ENCODE peak calls at places on chromosomes 2 and 18, in nine cellular contexts. P, O, G, Y, V, L, Q, K and H are unnamed samples.

GRCh38 chr2:147449323-147450080 is 395.3 kb upstream of the ACVR2A start:
- DNase-seq in Q (no peak), O (peak; percentile 76), G (no peak), P (no peak), V (no peak), L (no peak), Y (no peak), K (no peak), H (no peak)

GRCh38 chr2:66494708-66495107 is 59.8 kb downstream of the MEIS1 start:
- DNase-seq in L (peak; percentile 91), P (no peak), O (no peak), Y (peak; percentile 49), V (peak; percentile 92), K (no peak), Q (peak; percentile 77), G (no peak), H (peak; percentile 59)

GRCh38 chr2:149577269-149577668 is 10.3 kb downstream of the MMADHC start:
- DNase-seq in Q (no peak), V (no peak), L (no peak), K (no peak), Y (no peak), O (no peak), P (no peak), G (no peak), H (no peak)

GRCh38 chr2:69798909-69799526 is 30.4 kb upstream of the GMCL1 start:
- DNase-seq in P (no peak), Q (no peak), V (peak; percentile 80), L (peak; percentile 84), Y (no peak), O (peak; percentile 29), K (no peak), G (no peak), H (peak; percentile 91)

GRCh38 chr2:147173186-147173575 is 671.6 kb upstream of the ACVR2A start:
- DNase-seq in Y (no peak), P (no peak), L (peak; percentile 73), Q (no peak), O (no peak), G (no peak), V (peak; percentile 11), K (no peak), H (peak; percentile 38)

GRCh38 chr2:31354837-31355236 is 59.7 kb downstream of the XDH start:
- DNase-seq in Q (no peak), Y (no peak), V (peak; percentile 26), K (no peak), G (peak; percentile 39), L (peak; percentile 30), P (no peak), O (no peak), H (peak; percentile 50)

GRCh38 chr18:959854-960253 is 55.2 kb downstream of the ADCYAP1 start:
- DNase-seq in L (peak; percentile 22), Q (no peak), Y (no peak), P (no peak), K (no peak), O (no peak), V (peak; percentile 6), G (no peak), H (no peak)

GRCh38 chr2:130251865-130252620 is 53.8 kb upstream of the TUBA3E start:
- DNase-seq in V (no peak), Y (no peak), L (no peak), O (no peak), G (no peak), K (no peak), Q (no peak), P (no peak), H (no peak)

GRCh38 chr2:119408221-119408619 is 23.4 kb upstream of the TMEM37 start:
- DNase-seq in P (no peak), K (no peak), Y (no peak), V (no peak), L (no peak), O (no peak), Q (no peak), G (no peak), H (no peak)

GRCh38 chr2:127735044-127735443 is 33.7 kb downstream of the SFT2D3 start:
- DNase-seq in V (no peak), G (peak; percentile 4), Q (no peak), Y (no peak), K (no peak), P (no peak), L (no peak), O (no peak), H (no peak)

GRCh38 chr18:29496276-29496675 is 1319.3 kb upstream of the CDH2 start:
- DNase-seq in K (no peak), Y (no peak), L (peak; percentile 38), P (no peak), Q (no peak), O (no peak), V (peak; percentile 57), G (no peak), H (peak; percentile 46)

GRCh38 chr2:158518083-158518482 is 61.3 kb downstream of the PKP4 start:
- DNase-seq in L (peak; percentile 71), K (no peak), Y (no peak), Q (no peak), P (no peak), V (peak; percentile 58), O (peak; percentile 9), G (no peak), H (peak; percentile 69)

GRCh38 chr18:67705748-67706147 is 189.2 kb upstream of the DSEL start:
- DNase-seq in Q (no peak), V (peak; percentile 13), P (no peak), G (no peak), O (peak; percentile 49), L (peak; percentile 16), K (no peak), Y (no peak), H (peak; percentile 50)

GRCh38 chr2:158539176-158539895 is 82.6 kb downstream of the PKP4 start:
- DNase-seq in L (peak; percentile 84), G (no peak), Y (peak; percentile 81), P (no peak), K (no peak), Q (peak; percentile 17), O (no peak), V (peak; percentile 88), H (peak; percentile 90)

GRCh38 chr2:75241696-75242095 is 42.4 kb upstream of the TACR1 start:
- DNase-seq in Q (no peak), Y (no peak), P (no peak), G (no peak), V (peak; percentile 42), L (peak; percentile 28), O (no peak), K (no peak), H (peak; percentile 59)

GRCh38 chr2:98374286-98374685 is 28.0 kb downstream of the CNGA3 start:
- DNase-seq in O (no peak), V (no peak), K (no peak), G (no peak), Y (no peak), P (no peak), L (no peak), Q (no peak), H (no peak)

GRCh38 chr2:209834767-209835166 is 63.1 kb downstream of the UNC80 start:
- DNase-seq in V (no peak), G (no peak), L (no peak), K (no peak), P (no peak), Y (no peak), Q (no peak), O (no peak), H (no peak)

GRCh38 chr18:60292186-60292585 is 80.4 kb downstream of the MC4R start:
- DNase-seq in Y (no peak), O (no peak), P (no peak), L (no peak), Q (no peak), V (no peak), G (no peak), K (no peak), H (no peak)

GRCh38 chr2:86037141-86037794 is 68.4 kb downstream of the POLR1A start:
- DNase-seq in L (peak; percentile 94), Q (peak; percentile 36), V (peak; percentile 89), G (no peak), K (peak; percentile 85), O (no peak), Y (peak; percentile 88), P (peak; percentile 89), H (peak; percentile 89)

GRCh38 chr2:162072181-162072702 is 1.8 kb downstream of the DPP4 start:
- DNase-seq in G (no peak), Y (no peak), V (peak; percentile 72), L (peak; percentile 77), O (no peak), K (no peak), Q (no peak), P (no peak), H (peak; percentile 85)

DNA sequence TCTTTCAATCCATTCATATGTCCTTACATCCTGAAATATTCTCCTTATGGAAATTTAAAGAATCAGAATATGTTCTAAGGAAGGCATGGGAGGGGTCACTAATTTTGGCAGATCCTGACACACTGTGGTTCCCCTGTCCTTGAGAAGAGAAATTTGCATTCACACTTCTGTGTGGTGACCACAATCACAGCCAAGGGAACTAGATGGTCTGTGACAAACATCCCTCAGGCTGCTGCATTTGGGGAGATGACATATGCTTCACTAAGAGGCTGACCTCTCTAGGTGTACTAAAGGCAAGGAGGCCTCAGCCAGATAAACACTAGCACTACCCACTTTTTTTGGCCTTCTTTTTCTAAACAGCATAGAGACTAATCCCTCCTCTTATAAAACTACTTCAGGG is 129.6 kb downstream of the MREG start:
- DNase-seq in L (no peak), Y (no peak), V (no peak), O (no peak), G (no peak), Q (no peak), P (no peak), K (no peak), H (no peak)
- TF ChIP-seq CTCF in L (no peak), Y (no peak), V (no peak), O (no peak), G (no peak), Q (no peak), P (no peak), K (no peak), H (no peak)

GRCh38 chr2:218282173-218282991 is 9.9 kb downstream of the TMBIM1 start:
- DNase-seq in G (no peak), Q (peak; percentile 60), K (no peak), O (no peak), L (no peak), P (peak; percentile 79), Y (no peak), V (no peak), H (no peak)
- H3K4me3 ChIP-seq in G (no peak overlapping the region), Q (no peak overlapping the region), K (peak overlapping the region; percentile 3), O (no peak overlapping the region), L (no peak overlapping the region), P (no peak overlapping the region), Y (no peak overlapping the region), V (no peak overlapping the region), H (no peak overlapping the region)

DNA sequence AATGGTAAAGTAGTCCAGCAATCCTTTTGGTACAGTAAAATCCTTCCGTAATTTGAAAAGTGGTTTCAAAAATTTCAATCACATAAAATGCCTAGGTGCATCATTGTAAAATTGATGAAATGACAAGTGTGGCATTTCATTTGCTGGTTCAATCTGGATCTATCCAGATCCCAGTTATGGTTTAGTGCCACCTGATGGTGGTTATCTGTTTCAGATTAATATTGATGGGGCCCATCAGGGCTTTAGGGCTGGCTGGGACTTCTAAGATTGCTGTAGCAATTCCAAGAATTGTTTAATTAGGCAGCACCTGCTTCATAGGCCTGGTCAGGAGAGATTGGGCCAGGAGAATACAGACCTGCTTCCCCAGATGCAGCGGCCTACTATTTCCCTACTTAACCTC is 55.5 kb upstream of the PIK3C3 start:
- DNase-seq in L (no peak), Q (no peak), Y (no peak), G (no peak), V (no peak), O (no peak), P (no peak), K (no peak), H (peak; percentile 14)
- TF ChIP-seq CTCF in L (no peak), Q (no peak), Y (no peak), G (no peak), V (no peak), O (peak; percentile 3), P (no peak), K (no peak), H (peak; percentile 27)

GRCh38 chr18:77530732-77531131 is 281.1 kb downstream of the GALR1 start:
- DNase-seq in P (no peak), K (no peak), Y (no peak), V (no peak), O (no peak), G (no peak), Q (no peak), L (no peak), H (no peak)
- H3K4me3 ChIP-seq in P (no peak overlapping the region), K (no peak overlapping the region), Y (no peak overlapping the region), V (no peak overlapping the region), O (no peak overlapping the region), G (no peak overlapping the region), Q (no peak overlapping the region), L (no peak overlapping the region), H (no peak overlapping the region)